ENCODE peak calls at places on chromosomes 4 and X, in nine cellular contexts. G, W, O, E, S, M, X, A and D are unnamed samples.

GRCh38 chr4:52566136-52567031 is 92.7 kb downstream of the USP46 start:
- DNase-seq in G (no peak), W (no peak), O (no peak), E (peak), S (no peak), M (no peak), X (no peak), A (no peak), D (no peak)

GRCh38 chr4:38805530-38806145 is 1.0 kb upstream of the TLR1 start:
- DNase-seq in G (no peak), W (peak), O (no peak), E (peak), S (peak), M (no peak), X (peak), A (no peak), D (no peak)

GRCh38 chr4:68372588-68372987 is 22.7 kb upstream of the YTHDC1 start:
- DNase-seq in G (no peak), W (no peak), O (no peak), E (peak), S (peak), M (no peak), X (no peak), A (peak), D (no peak)

GRCh38 chr4:26410385-26411293 is 79.6 kb downstream of the CCKAR start:
- DNase-seq in G (no peak), W (peak), O (no peak), E (peak), S (peak), M (no peak), X (peak), A (peak), D (peak)

GRCh38 chr4:110306363-110306762 is 107.9 kb upstream of the ELOVL6 start:
- DNase-seq in G (no peak), W (no peak), O (peak), E (peak), S (peak), M (no peak), X (no peak), A (no peak), D (peak)

GRCh38 chr4:185888676-185889075 is 76.7 kb upstream of the SORBS2 start:
- DNase-seq in G (no peak), W (no peak), O (no peak), E (no peak), S (no peak), M (no peak), X (no peak), A (no peak), D (no peak)

GRCh38 chrX:97609357-97609756 is 725.6 kb downstream of the RPA4 start:
- DNase-seq in G (no peak), W (no peak), O (no peak), E (no peak), S (no peak), M (no peak), X (no peak), A (no peak), D (no peak)

GRCh38 chr4:122827258-122827887 is 742 bp downstream of the FGF2 start:
- DNase-seq in G (peak), W (peak), O (no peak), E (peak), S (peak), M (no peak), X (peak), A (no peak), D (peak)

GRCh38 chrX:136205882-136206281 is 45.3 kb downstream of the MAP7D3 start:
- DNase-seq in G (no peak), W (no peak), O (no peak), E (no peak), S (no peak), M (no peak), X (no peak), A (no peak), D (no peak)

GRCh38 chr4:89598602-89599001 is 238.4 kb downstream of the SNCA start:
- DNase-seq in G (no peak), W (no peak), O (no peak), E (peak), S (peak), M (no peak), X (no peak), A (no peak), D (peak)

GRCh38 chrX:44785652-44786051 is 58.2 kb upstream of the DUSP21 start:
- DNase-seq in G (no peak), W (no peak), O (no peak), E (peak), S (peak), M (no peak), X (no peak), A (no peak), D (peak)

GRCh38 chrX:11381464-11381863 is 88.3 kb downstream of the AMELX start:
- DNase-seq in G (no peak), W (peak), O (no peak), E (peak), S (peak), M (peak), X (peak), A (no peak), D (peak)

GRCh38 chr4:1731180-1731579 is 9.9 kb downstream of the TACC3 start:
- DNase-seq in G (no peak), W (no peak), O (no peak), E (peak), S (peak), M (no peak), X (no peak), A (peak), D (peak)

GRCh38 chr4:123555500-123556273 is 159.1 kb downstream of the SPRY1 start:
- DNase-seq in G (no peak), W (peak), O (no peak), E (peak), S (peak), M (peak), X (peak), A (peak), D (peak)

GRCh38 chrX:155086202-155086840 is 15.0 kb downstream of the BRCC3 start:
- DNase-seq in G (no peak), W (peak), O (no peak), E (peak), S (no peak), M (peak), X (no peak), A (no peak), D (peak)

DNA sequence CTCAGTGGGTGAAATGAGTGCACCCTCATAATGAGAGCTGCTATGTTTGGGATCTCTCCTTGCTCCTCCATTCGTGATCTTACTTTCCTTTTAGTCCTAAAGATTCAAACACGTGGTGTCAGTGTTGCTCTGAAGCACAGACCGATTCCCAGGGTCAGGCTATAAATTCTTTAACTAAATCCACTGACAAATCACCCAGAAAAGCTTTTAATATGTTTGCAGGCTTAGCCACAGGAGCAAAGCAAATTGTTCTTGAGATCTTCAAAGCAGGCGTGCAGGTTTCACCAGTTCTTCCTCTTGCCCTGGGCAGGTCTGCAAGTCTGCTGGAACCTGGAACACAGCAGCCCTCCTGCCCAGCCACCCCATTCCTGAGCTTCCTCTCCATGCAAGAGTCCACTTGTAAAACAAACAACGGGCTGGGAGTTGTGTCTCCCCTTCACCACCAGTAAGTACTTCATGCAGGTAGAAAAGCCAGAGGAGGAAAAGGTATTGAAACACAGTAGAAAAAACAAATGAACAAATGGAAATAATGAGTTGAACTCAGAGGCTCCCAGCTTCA is 70.1 kb upstream of the ENPP6 start:
- DNase-seq in G (peak), W (peak), O (peak), E (peak), S (peak), M (peak), X (no peak), A (peak), D (peak)
- TF ChIP-seq CTCF in G (no peak), W (peak), O (peak), E (peak), S (peak), M (no peak), X (peak), A (peak), D (peak)

GRCh38 chrX:144791298-144791697 is 456.0 kb upstream of the SPANXN1 start:
- DNase-seq in G (no peak), W (no peak), O (no peak), E (no peak), S (no peak), M (no peak), X (no peak), A (peak), D (no peak)
- H3K4me3 ChIP-seq in G (no peak), W (no peak), O (no peak), E (no peak), S (no peak), M (no peak), X (no peak), A (peak), D (no peak)

DNA sequence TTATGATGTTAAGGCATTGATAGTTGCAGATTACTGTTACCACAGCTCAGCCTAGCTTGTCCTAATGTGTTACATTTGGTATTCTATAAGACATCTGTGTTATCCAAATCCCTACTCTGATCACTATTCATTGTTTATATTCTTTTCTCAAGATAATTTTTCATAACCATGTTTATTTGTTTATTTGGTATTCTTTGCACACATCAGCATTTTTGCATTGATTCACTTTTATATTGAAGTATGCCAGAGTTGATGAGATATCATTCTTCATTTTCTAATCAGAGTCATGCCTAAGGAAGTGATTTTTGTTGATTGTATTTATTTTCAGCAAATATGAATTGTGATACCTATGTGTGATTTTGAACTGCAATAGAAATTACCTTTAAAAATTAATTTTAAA is 61.2 kb upstream of the PDHA2 start:
- DNase-seq in G (no peak), W (no peak), O (no peak), E (no peak), S (no peak), M (no peak), X (no peak), A (no peak), D (no peak)
- TF ChIP-seq CTCF in G (no peak), W (no peak), O (no peak), E (no peak), S (no peak), M (no peak), X (no peak), A (no peak), D (no peak)

GRCh38 chrX:43106009-43106408 is 328.0 kb upstream of the PPP1R2C start:
- DNase-seq in G (no peak), W (no peak), O (no peak), E (no peak), S (no peak), M (no peak), X (no peak), A (no peak), D (no peak)
- H3K4me3 ChIP-seq in G (no peak), W (no peak), O (no peak), E (no peak), S (no peak), M (no peak), X (no peak), A (no peak), D (no peak)

GRCh38 chrX:111719426-111720210 is 38.6 kb downstream of the ALG13 start:
- DNase-seq in G (no peak), W (no peak), O (no peak), E (peak), S (peak), M (no peak), X (no peak), A (no peak), D (peak)
- TF ChIP-seq CTCF in G (no peak), W (peak), O (peak), E (peak), S (no peak), M (no peak), X (peak), A (peak), D (peak)

DNA sequence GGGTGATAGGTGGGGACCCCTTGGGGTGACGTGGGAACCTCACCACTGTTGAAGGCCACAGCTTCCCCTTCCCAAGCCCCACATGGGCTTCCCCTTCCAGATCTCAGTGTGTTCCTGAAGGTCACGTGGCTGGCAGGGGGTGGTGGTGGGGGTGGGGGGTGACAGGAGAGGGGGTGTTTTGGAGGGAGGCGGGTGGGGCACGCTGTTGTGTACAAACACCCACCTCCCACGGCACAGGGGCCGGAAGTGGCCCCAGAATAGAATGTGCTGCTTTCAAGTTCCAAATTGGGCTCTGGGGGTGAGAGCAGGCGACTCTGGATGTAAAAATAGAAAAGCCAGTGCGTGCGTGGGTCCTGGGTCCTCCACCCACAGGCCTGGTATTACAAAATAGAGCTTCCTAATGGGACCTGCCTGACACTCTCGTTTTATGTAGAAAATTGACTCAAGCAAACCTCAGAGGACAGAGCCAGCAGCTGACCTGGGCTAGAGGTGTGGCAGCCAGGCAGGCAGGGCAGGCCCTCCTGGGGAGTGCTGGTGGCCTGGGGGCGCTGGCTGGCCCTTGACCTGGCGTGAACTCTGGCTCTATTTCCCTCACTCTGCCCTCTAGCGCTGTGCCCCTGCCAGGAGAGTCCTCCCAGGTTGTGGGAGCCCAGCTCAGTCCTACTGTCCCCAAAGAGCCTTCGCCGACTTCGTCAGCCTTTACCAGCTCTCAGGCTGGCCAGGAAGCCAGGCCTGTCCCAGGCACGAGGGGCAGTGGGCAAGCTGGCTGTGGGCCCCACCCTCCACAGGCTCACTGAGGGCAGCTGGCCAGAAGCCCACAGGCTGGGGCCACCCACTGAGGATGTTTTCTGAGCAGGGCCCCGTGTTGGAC is 5.4 kb upstream of the SH3BP2 start:
- DNase-seq in G (peak), W (no peak), O (no peak), E (no peak), S (no peak), M (no peak), X (peak), A (no peak), D (no peak)
- H3K4me3 ChIP-seq in G (peak), W (no peak), O (no peak), E (no peak), S (no peak), M (no peak), X (no peak), A (no peak), D (no peak)

GRCh38 chr4:171181090-171181489 is 632.1 kb upstream of the GALNTL6 start:
- DNase-seq in G (no peak), W (no peak), O (no peak), E (no peak), S (no peak), M (no peak), X (no peak), A (no peak), D (no peak)

DNA sequence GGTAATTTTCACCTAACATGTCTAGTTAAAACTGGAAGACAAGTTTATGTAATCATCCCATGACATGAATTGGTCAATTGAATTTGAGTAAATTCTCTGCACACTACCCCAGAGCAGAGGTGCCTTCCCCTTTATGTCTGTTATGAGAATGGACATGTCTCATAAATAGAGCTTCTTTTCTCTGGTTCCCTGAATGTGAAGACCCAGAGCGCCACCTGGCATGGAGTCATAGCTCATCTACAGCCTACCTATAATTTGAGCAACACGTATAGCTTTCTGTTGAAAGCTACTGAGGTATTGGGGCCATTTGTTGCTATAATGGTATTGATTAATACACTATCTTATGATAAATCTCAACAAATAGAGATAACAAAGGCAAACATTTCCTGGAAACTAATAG is 626.5 kb upstream of the GALNTL6 start:
- DNase-seq in G (no peak), W (no peak), O (no peak), E (no peak), S (no peak), M (peak), X (no peak), A (no peak), D (no peak)
- TF ChIP-seq CTCF in G (no peak), W (no peak), O (no peak), E (no peak), S (no peak), M (no peak), X (peak), A (no peak), D (no peak)

DNA sequence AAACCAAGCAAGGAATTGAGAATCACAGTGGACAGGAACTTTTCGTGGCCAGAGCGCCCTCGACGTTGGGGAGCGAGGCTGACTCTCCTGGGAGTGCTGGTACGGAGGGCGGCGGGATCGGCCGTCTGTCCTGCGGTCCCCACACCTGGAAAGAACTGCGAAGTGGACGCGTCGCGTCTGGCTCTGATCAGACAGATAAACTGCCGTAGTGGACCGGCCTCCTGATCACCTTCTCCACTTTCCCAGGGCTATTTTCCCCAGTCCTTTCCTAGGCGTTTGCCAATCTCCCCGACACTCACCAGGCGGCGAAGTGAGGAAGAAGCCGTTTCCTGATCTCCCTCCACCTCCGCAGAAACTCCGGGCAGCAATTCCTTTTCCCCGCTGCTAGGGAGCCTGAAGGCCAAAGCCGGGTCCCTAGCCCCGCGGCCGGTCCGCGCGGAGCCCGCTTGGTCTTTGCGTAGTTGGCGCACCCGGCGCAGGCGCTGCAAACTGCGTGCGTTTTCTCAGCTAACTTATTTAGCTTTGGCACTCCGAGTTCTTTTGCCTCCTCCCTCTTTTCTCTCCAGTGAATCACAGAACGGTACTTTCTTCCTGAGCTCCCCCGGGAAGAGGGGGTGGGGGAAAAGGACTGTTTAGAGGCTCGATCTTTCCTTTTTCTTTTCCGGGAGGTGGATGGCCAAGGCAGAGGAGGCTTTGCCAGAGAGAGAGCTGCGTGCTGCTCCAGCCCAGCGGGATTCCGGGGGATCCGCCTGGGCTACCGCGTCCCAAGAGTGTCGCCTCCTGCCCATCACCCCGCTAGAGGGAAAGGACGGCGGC is at the start of gene ARSJ:
- DNase-seq in G (peak), W (peak), O (no peak), E (peak), S (peak), M (peak), X (peak), A (no peak), D (peak)
- H3K4me3 ChIP-seq in G (peak), W (peak), O (peak), E (peak), S (peak), M (peak), X (peak), A (peak), D (peak)

DNA sequence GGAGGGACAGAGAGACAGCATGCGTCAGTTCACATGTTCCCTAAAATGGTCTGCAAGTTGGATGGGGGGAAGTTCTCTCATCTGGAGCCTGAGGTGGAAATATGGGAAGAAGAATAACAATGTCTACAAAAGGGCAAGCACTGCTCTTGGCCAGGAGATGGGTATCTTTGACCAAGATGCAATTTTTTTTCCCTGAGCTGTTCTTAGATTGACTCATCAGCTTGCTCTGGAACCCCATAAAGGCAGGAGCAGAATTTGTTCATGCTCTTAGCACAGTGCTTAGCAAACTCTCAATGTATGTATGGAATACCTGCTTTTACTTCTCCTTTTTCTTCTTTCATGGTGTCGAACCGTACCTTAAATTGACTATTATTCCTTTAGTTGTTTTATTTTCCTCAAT is 90.5 kb upstream of the ZNF827 start:
- DNase-seq in G (no peak), W (no peak), O (no peak), E (peak), S (peak), M (no peak), X (no peak), A (no peak), D (peak)
- TF ChIP-seq CTCF in G (no peak), W (no peak), O (no peak), E (no peak), S (no peak), M (no peak), X (no peak), A (no peak), D (peak)